ENCODE peak calls at places on chromosomes 16 and 17, in seven cellular contexts. One of them, this sample, is unnamed.

GRCh38 chr16:68700120-68700519 is 37.0 kb upstream of the CDH1 start:
- DNase-seq in K562: no peak
- DNase-seq in CD8-positive, alpha-beta T cell: no peak
- DNase-seq in brain microvascular endothelial cell: no peak
- DNase-seq in adrenal gland: no peak
- DNase-seq in PC-3: no peak
- DNase-seq in CD8-positive, alpha-beta memory T cell: no peak
- DNase-seq in this sample: no peak

GRCh38 chr17:10743316-10744009 is 13.6 kb upstream of the TMEM220 start:
- DNase-seq in K562: no peak
- DNase-seq in CD8-positive, alpha-beta T cell: no peak
- DNase-seq in brain microvascular endothelial cell: no peak
- DNase-seq in adrenal gland: peak; percentile 29
- DNase-seq in PC-3: peak; percentile 34
- DNase-seq in CD8-positive, alpha-beta memory T cell: no peak
- DNase-seq in this sample: no peak

GRCh38 chr16:19033761-19034160 is 33.7 kb upstream of the COQ7 start:
- DNase-seq in K562: no peak
- DNase-seq in CD8-positive, alpha-beta T cell: no peak
- DNase-seq in brain microvascular endothelial cell: no peak
- DNase-seq in adrenal gland: no peak
- DNase-seq in PC-3: no peak
- DNase-seq in CD8-positive, alpha-beta memory T cell: no peak
- DNase-seq in this sample: no peak

GRCh38 chr17:64331366-64331765 is 59.3 kb downstream of the PECAM1 start:
- DNase-seq in K562: no peak
- DNase-seq in CD8-positive, alpha-beta T cell: no peak
- DNase-seq in brain microvascular endothelial cell: no peak
- DNase-seq in adrenal gland: no peak
- DNase-seq in PC-3: no peak
- DNase-seq in CD8-positive, alpha-beta memory T cell: no peak
- DNase-seq in this sample: no peak

GRCh38 chr16:272633-273546 is 2.9 kb downstream of the RGS11 start:
- DNase-seq in K562: no peak
- DNase-seq in CD8-positive, alpha-beta T cell: no peak
- DNase-seq in brain microvascular endothelial cell: no peak
- DNase-seq in adrenal gland: no peak
- DNase-seq in PC-3: no peak
- DNase-seq in CD8-positive, alpha-beta memory T cell: no peak
- DNase-seq in this sample: no peak

GRCh38 chr17:3894927-3895343 is 2.1 kb upstream of the CAMKK1 start:
- DNase-seq in K562: no peak
- DNase-seq in CD8-positive, alpha-beta T cell: no peak
- DNase-seq in brain microvascular endothelial cell: no peak
- DNase-seq in adrenal gland: peak; percentile 79
- DNase-seq in PC-3: peak; percentile 59
- DNase-seq in CD8-positive, alpha-beta memory T cell: no peak
- DNase-seq in this sample: no peak

GRCh38 chr17:35073991-35074627 is 10.6 kb upstream of the RFFL start:
- DNase-seq in K562: no peak
- DNase-seq in CD8-positive, alpha-beta T cell: no peak
- DNase-seq in brain microvascular endothelial cell: no peak
- DNase-seq in adrenal gland: no peak
- DNase-seq in PC-3: peak; percentile 41
- DNase-seq in CD8-positive, alpha-beta memory T cell: no peak
- DNase-seq in this sample: no peak

GRCh38 chr17:44314524-44314868 is 6.1 kb downstream of the RUNDC3A start:
- DNase-seq in K562: peak; percentile 6
- DNase-seq in CD8-positive, alpha-beta T cell: no peak
- DNase-seq in brain microvascular endothelial cell: no peak
- DNase-seq in adrenal gland: no peak
- DNase-seq in PC-3: no peak
- DNase-seq in CD8-positive, alpha-beta memory T cell: no peak
- DNase-seq in this sample: no peak

GRCh38 chr16:81807767-81808166 is 28.7 kb downstream of the PLCG2 start:
- DNase-seq in K562: no peak
- DNase-seq in CD8-positive, alpha-beta T cell: no peak
- DNase-seq in brain microvascular endothelial cell: no peak
- DNase-seq in adrenal gland: no peak
- DNase-seq in PC-3: no peak
- DNase-seq in CD8-positive, alpha-beta memory T cell: no peak
- DNase-seq in this sample: no peak

GRCh38 chr17:3683054-3683511 is 12.9 kb downstream of the P2RX5 start:
- DNase-seq in K562: peak; percentile 74
- DNase-seq in CD8-positive, alpha-beta T cell: peak; percentile 27
- DNase-seq in brain microvascular endothelial cell: no peak
- DNase-seq in adrenal gland: peak; percentile 18
- DNase-seq in PC-3: peak; percentile 35
- DNase-seq in CD8-positive, alpha-beta memory T cell: no peak
- DNase-seq in this sample: no peak

GRCh38 chr17:45248132-45248936 is 13.6 kb downstream of the SPATA32 start:
- DNase-seq in K562: peak; percentile 79
- DNase-seq in CD8-positive, alpha-beta T cell: peak; percentile 69
- DNase-seq in brain microvascular endothelial cell: no peak
- DNase-seq in adrenal gland: no peak
- DNase-seq in PC-3: peak; percentile 83
- DNase-seq in CD8-positive, alpha-beta memory T cell: peak; percentile 78
- DNase-seq in this sample: peak; percentile 81

GRCh38 chr17:72123964-72124791 is 3.4 kb downstream of the SOX9 start:
- DNase-seq in K562: no peak
- DNase-seq in CD8-positive, alpha-beta T cell: no peak
- DNase-seq in brain microvascular endothelial cell: no peak
- DNase-seq in adrenal gland: no peak
- DNase-seq in PC-3: peak; percentile 40
- DNase-seq in CD8-positive, alpha-beta memory T cell: no peak
- DNase-seq in this sample: no peak

GRCh38 chr17:79746955-79747507 is 16.3 kb downstream of the ENPP7 start:
- DNase-seq in K562: no peak
- DNase-seq in CD8-positive, alpha-beta T cell: no peak
- DNase-seq in brain microvascular endothelial cell: no peak
- DNase-seq in adrenal gland: no peak
- DNase-seq in PC-3: no peak
- DNase-seq in CD8-positive, alpha-beta memory T cell: no peak
- DNase-seq in this sample: no peak

GRCh38 chr16:920722-921121 is 50.1 kb downstream of the LMF1 start:
- DNase-seq in K562: no peak
- DNase-seq in CD8-positive, alpha-beta T cell: no peak
- DNase-seq in brain microvascular endothelial cell: peak; percentile 25
- DNase-seq in adrenal gland: peak; percentile 27
- DNase-seq in PC-3: no peak
- DNase-seq in CD8-positive, alpha-beta memory T cell: no peak
- DNase-seq in this sample: no peak

GRCh38 chr16:65012357-65012756 is 109.5 kb downstream of the CDH11 start:
- DNase-seq in K562: no peak
- DNase-seq in CD8-positive, alpha-beta T cell: no peak
- DNase-seq in brain microvascular endothelial cell: peak; percentile 31
- DNase-seq in adrenal gland: no peak
- DNase-seq in PC-3: no peak
- DNase-seq in CD8-positive, alpha-beta memory T cell: no peak
- DNase-seq in this sample: no peak

GRCh38 chr16:57781741-57782606 is 20.3 kb downstream of the KIFC3 start:
- DNase-seq in K562: no peak
- DNase-seq in CD8-positive, alpha-beta T cell: no peak
- DNase-seq in brain microvascular endothelial cell: peak; percentile 65
- DNase-seq in adrenal gland: no peak
- DNase-seq in PC-3: no peak
- DNase-seq in CD8-positive, alpha-beta memory T cell: no peak
- DNase-seq in this sample: no peak

GRCh38 chr17:50349241-50349595 is 3.3 kb downstream of the XYLT2 start:
- DNase-seq in K562: no peak
- DNase-seq in CD8-positive, alpha-beta T cell: no peak
- DNase-seq in brain microvascular endothelial cell: no peak
- DNase-seq in adrenal gland: no peak
- DNase-seq in PC-3: no peak
- DNase-seq in CD8-positive, alpha-beta memory T cell: no peak
- DNase-seq in this sample: no peak

GRCh38 chr17:82978354-82978753 is 101.1 kb upstream of the METRNL start:
- DNase-seq in K562: no peak
- DNase-seq in CD8-positive, alpha-beta T cell: no peak
- DNase-seq in brain microvascular endothelial cell: no peak
- DNase-seq in adrenal gland: no peak
- DNase-seq in PC-3: no peak
- DNase-seq in CD8-positive, alpha-beta memory T cell: no peak
- DNase-seq in this sample: no peak

GRCh38 chr17:27635275-27635823 is 4.4 kb downstream of the LGALS9 start:
- DNase-seq in K562: no peak
- DNase-seq in CD8-positive, alpha-beta T cell: no peak
- DNase-seq in brain microvascular endothelial cell: no peak
- DNase-seq in adrenal gland: peak; percentile 51
- DNase-seq in PC-3: no peak
- DNase-seq in CD8-positive, alpha-beta memory T cell: no peak
- DNase-seq in this sample: no peak

GRCh38 chr16:56814537-56815432 is 50.2 kb upstream of the SLC12A3 start:
- DNase-seq in K562: no peak
- DNase-seq in CD8-positive, alpha-beta T cell: no peak
- DNase-seq in brain microvascular endothelial cell: no peak
- DNase-seq in adrenal gland: no peak
- DNase-seq in PC-3: no peak
- DNase-seq in CD8-positive, alpha-beta memory T cell: no peak
- DNase-seq in this sample: no peak

GRCh38 chr17:28743243-28744103 is at the start of gene TRAF4:
- DNase-seq in K562: peak; percentile 93
- DNase-seq in CD8-positive, alpha-beta T cell: peak; percentile 44
- DNase-seq in brain microvascular endothelial cell: peak; percentile 85
- DNase-seq in adrenal gland: peak; percentile 67
- DNase-seq in PC-3: peak; percentile 80
- DNase-seq in CD8-positive, alpha-beta memory T cell: peak; percentile 68
- DNase-seq in this sample: no peak

GRCh38 chr16:19520861-19521331 is 1.0 kb downstream of the GDE1 start:
- DNase-seq in K562: peak; percentile 86
- DNase-seq in CD8-positive, alpha-beta T cell: no peak
- DNase-seq in brain microvascular endothelial cell: peak; percentile 24
- DNase-seq in adrenal gland: peak; percentile 57
- DNase-seq in PC-3: peak; percentile 67
- DNase-seq in CD8-positive, alpha-beta memory T cell: no peak
- DNase-seq in this sample: no peak

GRCh38 chr17:29571486-29571882 is 3.0 kb downstream of the TP53I13 start:
- DNase-seq in K562: no peak
- DNase-seq in CD8-positive, alpha-beta T cell: no peak
- DNase-seq in brain microvascular endothelial cell: no peak
- DNase-seq in adrenal gland: no peak
- DNase-seq in PC-3: no peak
- DNase-seq in CD8-positive, alpha-beta memory T cell: no peak
- DNase-seq in this sample: no peak

GRCh38 chr17:77501751-77502625 is 361.2 kb downstream of the SEC14L1 start:
- DNase-seq in K562: no peak
- DNase-seq in CD8-positive, alpha-beta T cell: no peak
- DNase-seq in brain microvascular endothelial cell: no peak
- DNase-seq in adrenal gland: no peak
- DNase-seq in PC-3: no peak
- DNase-seq in CD8-positive, alpha-beta memory T cell: no peak
- DNase-seq in this sample: no peak

GRCh38 chr17:77693301-77693700 is 265.2 kb upstream of the TNRC6C start:
- DNase-seq in K562: no peak
- DNase-seq in CD8-positive, alpha-beta T cell: no peak
- DNase-seq in brain microvascular endothelial cell: no peak
- DNase-seq in adrenal gland: no peak
- DNase-seq in PC-3: no peak
- DNase-seq in CD8-positive, alpha-beta memory T cell: no peak
- DNase-seq in this sample: no peak

GRCh38 chr17:57860414-57860999 is 10.7 kb upstream of the MRPS23 start:
- DNase-seq in K562: no peak
- DNase-seq in CD8-positive, alpha-beta T cell: no peak
- DNase-seq in brain microvascular endothelial cell: no peak
- DNase-seq in adrenal gland: no peak
- DNase-seq in PC-3: no peak
- DNase-seq in CD8-positive, alpha-beta memory T cell: no peak
- DNase-seq in this sample: no peak
- H3K4me3 ChIP-seq in K562: no peak overlapping the region
- H3K4me3 ChIP-seq in CD8-positive, alpha-beta T cell: no peak overlapping the region
- H3K4me3 ChIP-seq in brain microvascular endothelial cell: no peak overlapping the region
- H3K4me3 ChIP-seq in adrenal gland: no peak overlapping the region
- H3K4me3 ChIP-seq in PC-3: no peak overlapping the region
- H3K4me3 ChIP-seq in CD8-positive, alpha-beta memory T cell: peak overlapping the region; percentile 14
- H3K4me3 ChIP-seq in this sample: no peak overlapping the region

DNA sequence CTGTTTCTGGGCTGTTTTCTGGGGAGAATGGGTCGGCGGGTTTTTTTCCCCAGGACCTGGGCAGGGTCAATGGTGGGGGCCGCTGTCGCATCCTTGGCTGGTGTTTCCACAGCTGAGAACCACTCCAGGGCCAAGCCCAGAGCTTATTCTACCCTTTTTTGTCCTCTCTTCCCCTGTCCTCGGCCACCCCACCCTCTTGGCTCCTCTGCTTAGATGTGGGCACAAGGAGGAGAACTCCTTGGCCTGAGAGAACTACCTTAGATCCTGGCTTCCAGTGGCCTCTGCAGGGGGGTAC is 4.0 kb downstream of the NOD2 start:
- DNase-seq in K562: no peak
- DNase-seq in CD8-positive, alpha-beta T cell: no peak
- DNase-seq in brain microvascular endothelial cell: no peak
- DNase-seq in adrenal gland: peak; percentile 15
- DNase-seq in PC-3: no peak
- DNase-seq in CD8-positive, alpha-beta memory T cell: no peak
- DNase-seq in this sample: no peak
- H3K4me3 ChIP-seq in K562: no peak overlapping the region
- H3K4me3 ChIP-seq in CD8-positive, alpha-beta T cell: no peak overlapping the region
- H3K4me3 ChIP-seq in brain microvascular endothelial cell: no peak overlapping the region
- H3K4me3 ChIP-seq in adrenal gland: peak overlapping the region; percentile 52
- H3K4me3 ChIP-seq in PC-3: no peak overlapping the region
- H3K4me3 ChIP-seq in CD8-positive, alpha-beta memory T cell: peak overlapping the region; percentile 75
- H3K4me3 ChIP-seq in this sample: no peak overlapping the region

GRCh38 chr17:56679148-56679766 is 85.8 kb downstream of the NOG start:
- DNase-seq in K562: peak; percentile 20
- DNase-seq in CD8-positive, alpha-beta T cell: no peak
- DNase-seq in brain microvascular endothelial cell: no peak
- DNase-seq in adrenal gland: no peak
- DNase-seq in PC-3: peak; percentile 68
- DNase-seq in CD8-positive, alpha-beta memory T cell: no peak
- DNase-seq in this sample: peak; percentile 12
- H3K4me3 ChIP-seq in K562: no peak overlapping the region
- H3K4me3 ChIP-seq in CD8-positive, alpha-beta T cell: peak overlapping the region; percentile 55
- H3K4me3 ChIP-seq in brain microvascular endothelial cell: peak overlapping the region; percentile 42
- H3K4me3 ChIP-seq in adrenal gland: peak overlapping the region; percentile 31
- H3K4me3 ChIP-seq in PC-3: peak overlapping the region; percentile 19
- H3K4me3 ChIP-seq in CD8-positive, alpha-beta memory T cell: peak overlapping the region; percentile 1
- H3K4me3 ChIP-seq in this sample: no peak overlapping the region

DNA sequence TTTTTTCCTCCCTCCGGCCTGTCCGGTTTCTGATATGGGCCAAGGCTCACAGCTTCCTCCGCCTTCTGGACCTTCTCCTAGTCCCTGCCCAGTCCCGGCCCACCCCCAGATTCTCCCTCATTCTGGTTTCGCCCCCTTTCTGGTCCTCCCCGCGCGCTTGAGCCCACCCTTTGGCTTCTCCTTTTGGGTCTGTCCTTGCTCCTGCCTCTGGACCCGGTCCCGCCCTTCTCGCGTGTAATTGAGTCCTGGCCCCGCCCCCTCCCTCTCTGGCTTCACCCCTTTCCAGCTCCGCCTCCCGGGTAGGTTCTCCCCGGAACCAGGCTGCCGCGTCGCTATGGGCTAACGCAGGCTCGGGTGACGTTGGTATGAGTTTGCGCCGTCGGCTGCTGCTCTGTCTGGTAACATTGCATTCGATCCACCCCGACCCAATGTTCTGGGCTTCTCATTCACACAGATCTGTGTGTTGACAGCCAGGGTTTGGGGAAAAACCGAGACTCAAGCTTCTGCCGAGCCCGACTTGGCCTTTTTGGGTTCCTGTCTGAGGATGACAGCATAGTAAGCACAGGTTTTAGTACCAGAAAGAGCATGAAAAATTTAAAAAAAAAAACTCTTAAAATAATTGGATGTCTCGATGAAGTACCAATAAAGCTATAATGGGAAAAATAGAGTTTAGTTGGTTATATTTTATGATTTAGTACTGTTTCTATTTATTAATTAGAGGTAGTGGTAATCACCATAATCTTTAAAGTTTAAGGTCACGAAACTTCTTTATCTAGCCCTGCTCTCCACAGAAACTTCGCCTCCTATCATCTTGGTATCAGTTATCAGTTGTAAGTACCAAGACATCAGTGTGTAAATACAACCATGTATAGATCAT is 14.8 kb upstream of the EEF2K start:
- DNase-seq in K562: peak; percentile 94
- DNase-seq in CD8-positive, alpha-beta T cell: peak; percentile 99
- DNase-seq in brain microvascular endothelial cell: peak; percentile 98
- DNase-seq in adrenal gland: peak; percentile 100
- DNase-seq in PC-3: peak; percentile 89
- DNase-seq in CD8-positive, alpha-beta memory T cell: peak; percentile 100
- DNase-seq in this sample: peak; percentile 81
- H3K4me3 ChIP-seq in K562: peak overlapping the region; percentile 57
- H3K4me3 ChIP-seq in CD8-positive, alpha-beta T cell: peak overlapping the region; percentile 66
- H3K4me3 ChIP-seq in brain microvascular endothelial cell: peak overlapping the region; percentile 66
- H3K4me3 ChIP-seq in adrenal gland: peak overlapping the region; percentile 52
- H3K4me3 ChIP-seq in PC-3: peak overlapping the region; percentile 72
- H3K4me3 ChIP-seq in CD8-positive, alpha-beta memory T cell: peak overlapping the region; percentile 86
- H3K4me3 ChIP-seq in this sample: peak overlapping the region; percentile 72